ENCODE peak calls at places on chromosome 3, in four cellular contexts. Z is K562, E is endothelial cell of umbilical vein, X is GM12878. N is an unnamed sample.

GRCh38 chr3:9875448-9875847 is 4.6 kb downstream of the CIDEC start:
- DNase-seq in Z (no peak), E (no peak), X (no peak), N (no peak)

GRCh38 chr3:56878046-56878445 is 76.3 kb upstream of the ARHGEF3 start:
- DNase-seq in E (peak), Z (no peak), X (no peak), N (peak)

GRCh38 chr3:113111308-113111707 is 100.0 kb upstream of the BOC start:
- DNase-seq in Z (no peak), E (no peak), X (no peak), N (peak)

GRCh38 chr3:196620228-196620627 is 19.3 kb upstream of the NRROS start:
- DNase-seq in X (no peak), E (no peak), Z (peak), N (no peak)

GRCh38 chr3:56915969-56916586 is 114.3 kb upstream of the ARHGEF3 start:
- DNase-seq in Z (no peak), E (no peak), X (peak), N (no peak)

GRCh38 chr3:177420643-177421042 is 223.4 kb upstream of the TBL1XR1 start:
- DNase-seq in Z (no peak), E (no peak), X (no peak), N (peak)

GRCh38 chr3:10928961-10929471 is 63.5 kb upstream of the SLC6A1 start:
- DNase-seq in Z (no peak), X (no peak), E (no peak), N (no peak)

GRCh38 chr3:54600441-54601204 is 327.2 kb downstream of the LRTM1 start:
- DNase-seq in E (no peak), X (no peak), Z (no peak), N (no peak)

GRCh38 chr3:48830660-48831190 is 16.9 kb downstream of the PRKAR2A start:
- DNase-seq in Z (no peak), X (no peak), E (no peak), N (no peak)

GRCh38 chr3:32821686-32822296 is 4.0 kb downstream of the TRIM71 start:
- DNase-seq in Z (peak), E (no peak), X (no peak), N (no peak)

GRCh38 chr3:109369510-109369909 is 32.2 kb upstream of the DPPA4 start:
- DNase-seq in X (no peak), Z (no peak), E (no peak), N (no peak)

GRCh38 chr3:197151562-197151961 is 121.9 kb upstream of the MELTF start:
- DNase-seq in Z (no peak), E (no peak), X (no peak), N (peak)

GRCh38 chr3:85935171-85935570 is 976.4 kb downstream of the CADM2 start:
- DNase-seq in Z (no peak), E (no peak), X (no peak), N (no peak)

GRCh38 chr3:14789640-14790285 is 29.0 kb upstream of the FGD5 start:
- DNase-seq in E (no peak), X (no peak), Z (no peak), N (no peak)

GRCh38 chr3:169075710-169076109 is 587.8 kb downstream of the MECOM start:
- DNase-seq in E (no peak), X (no peak), Z (no peak), N (no peak)

GRCh38 chr3:189638276-189639031 is 7.3 kb downstream of the TP63 start:
- DNase-seq in X (no peak), E (no peak), Z (no peak), N (no peak)

GRCh38 chr3:104323226-104323625 is 1043.5 kb upstream of the ALCAM start:
- DNase-seq in Z (no peak), X (no peak), E (no peak), N (no peak)

GRCh38 chr3:131543714-131544113 is 40.9 kb upstream of the MRPL3 start:
- DNase-seq in Z (no peak), X (no peak), E (peak), N (peak)

GRCh38 chr3:46926039-46926438 is 48.5 kb downstream of the PTH1R start:
- DNase-seq in Z (peak), X (no peak), E (peak), N (peak)

GRCh38 chr3:24315991-24316390 is 178.7 kb downstream of the THRB start:
- DNase-seq in Z (no peak), E (no peak), X (no peak), N (no peak)

GRCh38 chr3:173584834-173585831 is 187.6 kb downstream of the NLGN1 start:
- DNase-seq in E (peak), X (no peak), Z (no peak), N (peak)

GRCh38 chr3:105513886-105514285 is 147.2 kb downstream of the ALCAM start:
- DNase-seq in E (no peak), X (no peak), Z (no peak), N (no peak)

GRCh38 chr3:17038900-17039545 is 154.3 kb downstream of the PLCL2 start:
- DNase-seq in Z (no peak), E (no peak), X (no peak), N (no peak)

GRCh38 chr3:65855370-65856100 is 183.2 kb downstream of the MAGI1 start:
- DNase-seq in Z (no peak), X (no peak), E (no peak), N (peak)

GRCh38 chr3:14516738-14517345 is 23.3 kb downstream of the GRIP2 start:
- DNase-seq in Z (no peak), E (no peak), X (no peak), N (no peak)

GRCh38 chr3:33578325-33579180 is 138.3 kb upstream of the UBP1 start:
- DNase-seq in E (peak), X (no peak), Z (no peak), N (peak)

GRCh38 chr3:25064681-25065080 is 363.4 kb upstream of the RARB start:
- DNase-seq in Z (no peak), X (no peak), E (no peak), N (no peak)

GRCh38 chr3:98786364-98786930 is 23.3 kb downstream of the ST3GAL6 start:
- DNase-seq in E (no peak), Z (no peak), X (no peak), N (no peak)

GRCh38 chr3:184597783-184598182 is 36.2 kb downstream of the EPHB3 start:
- DNase-seq in X (no peak), Z (no peak), E (no peak), N (no peak)

GRCh38 chr3:184598220-184598927 is 36.8 kb downstream of the EPHB3 start:
- DNase-seq in X (no peak), E (no peak), Z (no peak), N (no peak)

GRCh38 chr3:184596233-184596632 is 34.6 kb downstream of the EPHB3 start:
- DNase-seq in X (no peak), E (no peak), Z (no peak), N (no peak)

GRCh38 chr3:184595726-184596125 is 34.1 kb downstream of the EPHB3 start:
- DNase-seq in Z (no peak), E (no peak), X (no peak), N (no peak)

DNA sequence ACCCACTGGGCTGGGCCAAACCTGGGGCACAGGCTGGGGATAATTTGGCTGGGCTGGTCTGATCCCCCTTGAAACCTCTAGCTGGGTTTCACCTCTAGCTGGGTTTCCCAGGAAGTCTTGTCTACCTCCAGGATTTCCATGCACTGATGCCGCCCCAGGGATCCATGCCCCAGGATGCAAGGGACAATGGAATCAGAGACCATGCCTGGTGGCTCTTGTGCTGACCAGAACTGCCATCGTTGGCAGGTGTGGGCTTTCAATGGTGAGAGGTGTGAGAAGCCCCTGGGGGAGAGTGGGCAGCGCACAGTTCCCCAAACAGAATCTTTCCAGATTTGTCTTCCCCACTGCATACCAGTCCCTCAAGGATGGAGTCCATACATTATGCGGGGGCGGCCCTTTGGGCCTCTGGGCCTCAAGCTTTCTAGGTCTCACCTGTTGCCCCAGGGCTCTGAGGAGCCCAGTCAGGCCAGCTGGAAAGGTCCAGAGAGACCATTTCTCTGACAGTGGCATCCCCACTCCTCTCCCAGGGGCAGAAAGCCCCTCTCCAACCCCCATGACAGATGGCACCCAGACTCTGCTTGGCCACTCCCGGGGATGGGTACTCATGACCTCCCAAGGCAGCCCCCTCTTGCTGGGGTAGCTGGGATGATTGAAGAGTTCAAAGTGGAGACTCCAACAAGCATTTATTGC is 35.4 kb downstream of the EPHB3 start:
- DNase-seq in E (no peak), Z (no peak), X (no peak), N (no peak)
- TF ChIP-seq FOS in E (no peak), Z (no peak), X (no peak), N (no peak)

DNA sequence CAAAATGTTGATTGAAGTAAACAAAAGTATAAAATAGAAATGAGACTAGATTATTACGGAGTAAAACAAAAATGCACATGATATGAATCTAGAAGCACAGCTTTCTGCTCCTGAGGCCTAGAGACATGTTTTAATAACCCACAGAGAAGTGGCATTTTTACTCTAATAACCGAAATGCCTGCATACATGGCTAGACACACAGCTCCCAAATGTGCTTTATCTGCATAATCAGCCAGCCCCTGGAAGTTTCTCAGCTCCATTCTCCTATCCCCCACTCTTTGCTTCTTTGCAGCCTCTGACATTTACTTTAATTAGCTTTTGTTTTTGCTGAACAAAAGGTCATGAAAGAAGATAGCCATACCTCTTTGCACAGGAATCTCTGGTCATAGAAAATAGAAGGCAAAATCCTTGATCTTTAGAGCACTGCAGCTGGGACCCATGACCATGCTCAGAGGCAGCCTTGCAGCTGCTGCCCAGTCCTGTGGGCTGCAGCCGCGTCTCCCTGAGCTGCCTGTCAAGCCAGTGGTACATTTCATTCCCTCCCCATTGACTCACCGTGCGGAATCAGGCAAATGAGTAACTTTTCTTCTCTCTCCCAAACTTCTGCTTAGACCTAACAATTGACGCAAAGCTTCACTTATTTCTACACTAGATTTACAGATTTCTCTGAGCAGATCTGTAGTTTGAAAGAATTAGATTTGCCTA is at the start of gene VEPH1:
- DNase-seq in Z (no peak), E (no peak), X (no peak), N (peak)
- TF ChIP-seq POLR2A in Z (no peak), E (no peak), X (no peak), N (no peak)

GRCh38 chr3:167880183-167880582 is 144.7 kb downstream of the SERPINI1 start:
- DNase-seq in E (no peak), Z (no peak), X (no peak), N (no peak)

GRCh38 chr3:167885277-167885676 is 149.8 kb downstream of the SERPINI1 start:
- DNase-seq in Z (no peak), X (no peak), E (no peak), N (no peak)

GRCh38 chr3:167883452-167883851 is 147.9 kb downstream of the SERPINI1 start:
- DNase-seq in Z (no peak), E (no peak), X (no peak), N (no peak)

GRCh38 chr3:167884481-167884880 is 149.0 kb downstream of the SERPINI1 start:
- DNase-seq in Z (no peak), X (no peak), E (no peak), N (no peak)

DNA sequence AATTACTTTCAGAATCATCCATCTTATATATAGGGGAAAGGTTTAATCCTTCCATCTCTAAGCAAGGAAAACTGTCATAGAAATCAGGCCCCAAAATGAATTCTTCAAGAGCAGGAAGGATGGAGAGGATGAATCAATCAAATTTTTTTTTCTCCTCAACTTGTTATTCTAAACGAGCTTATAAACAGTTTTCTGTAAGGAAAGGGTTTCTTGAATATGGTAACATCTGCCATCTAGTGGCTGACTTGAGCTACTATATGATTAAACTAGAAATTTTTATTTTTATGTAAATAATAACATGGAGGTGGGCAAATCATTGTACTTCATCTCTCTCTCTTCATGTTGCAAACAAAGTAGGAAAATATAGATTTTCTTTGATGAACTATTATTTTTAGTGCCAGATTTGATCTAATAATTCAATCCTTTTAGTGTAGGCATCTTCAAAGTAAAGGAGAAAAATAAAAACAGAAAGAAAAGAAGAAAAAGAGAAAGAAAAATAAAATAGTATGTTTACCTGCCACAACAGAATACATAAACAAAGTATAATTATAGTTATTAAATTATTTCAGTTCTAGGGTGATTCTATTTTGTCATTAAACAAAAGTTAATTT is 146.6 kb downstream of the SERPINI1 start:
- DNase-seq in Z (peak), X (no peak), E (peak), N (peak)
- H3K4me3 ChIP-seq in Z (no peak), X (no peak), E (no peak), N (no peak)

DNA sequence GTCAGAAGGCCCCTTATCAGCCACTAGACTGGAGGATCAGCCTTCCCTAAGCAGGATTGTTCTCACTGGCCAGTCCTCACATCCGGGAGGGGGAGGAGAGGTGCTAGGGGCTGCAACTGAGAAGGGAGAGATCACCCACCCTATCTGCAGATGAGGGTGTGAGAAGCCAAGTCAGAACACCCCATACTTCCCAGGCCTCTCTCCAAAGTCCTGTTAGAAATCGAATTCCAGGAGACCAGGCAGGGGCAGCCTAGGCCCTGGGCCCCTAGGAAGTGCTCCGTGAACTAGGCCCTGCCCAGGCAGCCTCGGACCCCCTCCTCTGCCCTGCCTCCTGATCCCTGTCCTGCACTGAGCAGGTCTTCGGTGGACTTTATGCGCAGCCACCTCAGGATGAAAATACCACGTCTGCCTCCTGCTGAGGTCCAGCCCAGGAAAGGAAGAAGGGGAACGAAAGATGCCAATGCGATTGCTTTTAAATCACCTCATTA is 933 bp downstream of the DZIP1L start:
- DNase-seq in Z (no peak), X (no peak), E (no peak), N (peak)
- TF ChIP-seq FOS in Z (no peak), X (no peak), E (no peak), N (no peak)